ENCODE peak calls at places on chromosomes 2 and 18, in six cellular contexts. H is cardiac muscle cell, L is heart left ventricle, Y is thoracic aorta, P is left lung, J is brain microvascular endothelial cell. U is an unnamed sample.

GRCh38 chr2:127618551-127618950 is 27.4 kb upstream of the GPR17 start:
- DNase-seq in H (no peak), L (no peak), Y (no peak), P (peak; percentile 5), J (no peak), U (no peak)

GRCh38 chr2:189143930-189144329 is 35.6 kb downstream of the COL5A2 start:
- DNase-seq in H (peak; percentile 82), L (no peak), Y (no peak), P (no peak), J (no peak), U (peak; percentile 91)

GRCh38 chr18:77108001-77108692 is 24.4 kb downstream of the MBP start:
- DNase-seq in H (peak; percentile 90), L (no peak), Y (no peak), P (peak; percentile 62), J (peak; percentile 95), U (peak; percentile 93)

GRCh38 chr2:11833601-11834000 is 87.2 kb downstream of the LPIN1 start:
- DNase-seq in H (peak; percentile 32), L (no peak), Y (no peak), P (no peak), J (peak; percentile 31), U (peak; percentile 26)

GRCh38 chr2:207184768-207185167 is 19.0 kb upstream of the KLF7 start:
- DNase-seq in H (no peak), L (no peak), Y (no peak), P (no peak), J (no peak), U (peak; percentile 40)

GRCh38 chr2:169036717-169037450 is 5.8 kb upstream of the ABCB11 start:
- DNase-seq in H (no peak), L (no peak), Y (no peak), P (no peak), J (no peak), U (no peak)

GRCh38 chr2:235413084-235413483 is 80.8 kb upstream of the AGAP1 start:
- DNase-seq in H (no peak), L (no peak), Y (no peak), P (no peak), J (no peak), U (no peak)

GRCh38 chr18:53944721-53945120 is 279.7 kb downstream of the MBD2 start:
- DNase-seq in H (no peak), L (no peak), Y (no peak), P (no peak), J (no peak), U (no peak)

GRCh38 chr2:220143336-220143735 is 515.9 kb downstream of the SLC4A3 start:
- DNase-seq in H (peak; percentile 86), L (no peak), Y (no peak), P (no peak), J (peak; percentile 72), U (peak; percentile 70)

GRCh38 chr2:39513641-39514094 is 76.6 kb upstream of the MAP4K3 start:
- DNase-seq in H (peak; percentile 97), L (peak; percentile 71), Y (peak; percentile 72), P (peak; percentile 71), J (peak; percentile 97), U (peak; percentile 94)

GRCh38 chr2:111662771-111663470 is 221.1 kb downstream of the ANAPC1 start:
- DNase-seq in H (peak; percentile 30), L (no peak), Y (no peak), P (no peak), J (peak; percentile 11), U (peak; percentile 74)

GRCh38 chr2:211879323-211879722 is 659.3 kb downstream of the ERBB4 start:
- DNase-seq in H (peak; percentile 0), L (no peak), Y (no peak), P (no peak), J (peak; percentile 33), U (peak; percentile 44)
- TF ChIP-seq CTCF in H (no peak), L (peak; percentile 39), Y (no peak), P (no peak), J (peak; percentile 61), U (peak; percentile 53)

DNA sequence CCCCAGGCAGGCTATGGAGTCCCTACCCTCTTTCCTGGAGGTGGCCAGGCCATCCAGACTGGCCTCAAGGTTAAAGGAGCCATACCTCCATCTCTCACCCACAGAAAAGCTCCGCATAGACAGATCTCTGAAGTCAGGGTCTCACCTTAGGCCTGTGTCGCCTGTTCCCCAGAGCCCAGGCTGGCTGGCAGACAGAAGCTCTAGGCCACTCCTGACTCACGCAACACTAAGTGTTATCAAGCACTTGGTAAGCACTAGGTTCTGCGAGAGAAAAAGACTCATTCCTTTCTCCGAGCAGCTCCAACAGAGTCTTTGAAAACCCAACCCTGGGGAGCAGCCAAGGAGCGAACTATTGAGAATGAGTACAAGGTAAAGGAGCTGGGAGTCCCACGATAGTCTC is 6.1 kb downstream of the SMAD7 start:
- DNase-seq in H (peak; percentile 57), L (no peak), Y (no peak), P (no peak), J (no peak), U (peak; percentile 61)
- H3K4me3 ChIP-seq in H (peak overlapping the region; percentile 2), L (peak overlapping the region; percentile 98), Y (peak overlapping the region; percentile 96), P (peak overlapping the region; percentile 2), J (no peak overlapping the region), U (no peak overlapping the region)

GRCh38 chr2:84878896-84879594 is 1.8 kb downstream of the TRABD2A start:
- DNase-seq in H (no peak), L (no peak), Y (no peak), P (no peak), J (no peak), U (peak; percentile 38)

GRCh38 chr2:84879595-84880394 is 1.1 kb downstream of the TRABD2A start:
- DNase-seq in H (no peak), L (no peak), Y (no peak), P (no peak), J (no peak), U (no peak)

GRCh38 chr2:84881581-84882414 is 914 bp upstream of the TRABD2A start:
- DNase-seq in H (peak; percentile 85), L (peak; percentile 78), Y (no peak), P (peak; percentile 81), J (peak; percentile 81), U (peak; percentile 88)

GRCh38 chr2:84880645-84881521 is at the start of gene TRABD2A:
- DNase-seq in H (no peak), L (no peak), Y (no peak), P (no peak), J (no peak), U (no peak)

DNA sequence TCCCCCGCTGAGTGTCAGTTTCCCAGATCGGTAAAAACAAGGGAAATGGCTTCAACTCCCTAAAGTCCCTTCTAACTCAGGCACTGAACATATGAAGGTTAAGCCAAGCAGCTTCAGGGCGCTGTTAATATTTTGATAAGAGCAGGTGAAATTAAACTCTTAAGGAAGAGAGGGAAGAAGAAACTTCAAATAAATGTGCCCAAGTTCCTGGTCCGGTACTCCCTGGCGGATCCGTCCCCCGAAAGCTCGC is 564 bp downstream of the TRABD2A start:
- DNase-seq in H (no peak), L (no peak), Y (no peak), P (no peak), J (no peak), U (no peak)
- TF ChIP-seq CTCF in H (no peak), L (no peak), Y (no peak), P (no peak), J (no peak), U (no peak)

GRCh38 chr2:705971-706511 is 28.8 kb upstream of the TMEM18 start:
- DNase-seq in H (no peak), L (no peak), Y (no peak), P (no peak), J (no peak), U (no peak)

GRCh38 chr2:709138-709779 is 32.1 kb upstream of the TMEM18 start:
- DNase-seq in H (no peak), L (no peak), Y (no peak), P (no peak), J (no peak), U (no peak)

GRCh38 chr2:710867-711266 is 33.7 kb upstream of the TMEM18 start:
- DNase-seq in H (no peak), L (no peak), Y (no peak), P (no peak), J (no peak), U (no peak)

GRCh38 chr2:714005-714741 is 37.0 kb upstream of the TMEM18 start:
- DNase-seq in H (peak; percentile 61), L (no peak), Y (no peak), P (no peak), J (peak; percentile 45), U (peak; percentile 75)

GRCh38 chr2:708667-709066 is 31.5 kb upstream of the TMEM18 start:
- DNase-seq in H (no peak), L (no peak), Y (no peak), P (no peak), J (no peak), U (no peak)
- H3K4me3 ChIP-seq in H (no peak overlapping the region), L (no peak overlapping the region), Y (no peak overlapping the region), P (no peak overlapping the region), J (no peak overlapping the region), U (no peak overlapping the region)

U was measured in choroid plexus epithelial cell.